ENCODE peak calls at places on chromosomes 1 and 21, in five cellular contexts. M is NT2/D1, A is HepG2, Q is H1, S is GM12878. I is an unnamed sample.

GRCh38 chr21:25903599-25903998 is 168.8 kb downstream of the GABPA start:
- DNase-seq in M (no peak), Q (no peak), S (peak), A (no peak), I (no peak)

GRCh38 chr21:41885341-41886024 is 6.3 kb upstream of the PRDM15 start:
- DNase-seq in Q (no peak), S (no peak), A (no peak), M (no peak), I (no peak)

GRCh38 chr1:56948403-56949023 is 17.3 kb downstream of the C8B start:
- DNase-seq in M (no peak), A (no peak), Q (no peak), S (no peak), I (no peak)

GRCh38 chr1:115332813-115333608 is 5.0 kb downstream of the NGF start:
- DNase-seq in M (no peak), A (no peak), S (no peak), Q (no peak), I (no peak)

GRCh38 chr1:29632436-29633270 is 396.3 kb downstream of the PTPRU start:
- DNase-seq in S (no peak), A (no peak), M (no peak), Q (no peak), I (no peak)

GRCh38 chr1:178371236-178371635 is 125.5 kb downstream of the CLEC20A start:
- DNase-seq in M (no peak), A (no peak), Q (no peak), S (no peak), I (no peak)

GRCh38 chr1:18422076-18422777 is 58.5 kb upstream of the KLHDC7A start:
- DNase-seq in Q (no peak), M (no peak), A (no peak), S (no peak), I (no peak)

GRCh38 chr1:77413541-77414335 is 131.9 kb downstream of the AK5 start:
- DNase-seq in Q (no peak), S (peak), M (no peak), A (no peak), I (no peak)

GRCh38 chr21:26236281-26236680 is 65.7 kb upstream of the APP start:
- DNase-seq in S (no peak), A (no peak), Q (no peak), M (no peak), I (no peak)

GRCh38 chr1:4483031-4483625 is 171.3 kb upstream of the AJAP1 start:
- DNase-seq in S (no peak), A (no peak), M (no peak), Q (no peak), I (no peak)

GRCh38 chr1:156706647-156707008 is 1.2 kb upstream of the CRABP2 start:
- DNase-seq in Q (no peak), M (no peak), A (no peak), S (no peak), I (no peak)

GRCh38 chr1:233395852-233396646 is 68.5 kb downstream of the MAP3K21 start:
- DNase-seq in S (no peak), Q (no peak), M (no peak), A (no peak), I (no peak)

GRCh38 chr1:80375662-80376061 is 1369.1 kb upstream of the ADGRL4 start:
- DNase-seq in A (no peak), Q (no peak), S (no peak), M (no peak), I (no peak)

GRCh38 chr1:245019904-245020486 is 134.8 kb upstream of the KIF26B start:
- DNase-seq in A (no peak), Q (no peak), S (no peak), M (no peak), I (no peak)

GRCh38 chr1:212560933-212561460 is 47.6 kb upstream of the ATF3 start:
- DNase-seq in M (no peak), Q (no peak), A (no peak), S (no peak), I (no peak)

GRCh38 chr1:187481581-187482148 is 652.9 kb downstream of the PLA2G4A start:
- DNase-seq in M (no peak), A (no peak), S (no peak), Q (no peak), I (no peak)

GRCh38 chr1:218674280-218674773 is 329.2 kb downstream of the TGFB2 start:
- DNase-seq in Q (peak), A (peak), S (no peak), M (peak), I (peak)

GRCh38 chr1:117120774-117121588 is 568 bp downstream of the TRIM45 start:
- DNase-seq in A (peak), Q (no peak), S (no peak), M (no peak), I (no peak)

GRCh38 chr1:193115629-193116227 is 6.1 kb upstream of the CDC73 start:
- DNase-seq in A (peak), S (no peak), Q (no peak), M (no peak), I (peak)

GRCh38 chr1:183191833-183192232 is 5.8 kb downstream of the LAMC2 start:
- DNase-seq in Q (no peak), A (no peak), M (no peak), S (no peak), I (no peak)

GRCh38 chr1:94306521-94306920 is 69.1 kb upstream of the ARHGAP29 start:
- DNase-seq in M (no peak), Q (no peak), S (no peak), A (no peak), I (no peak)

GRCh38 chr1:65020774-65021173 is 54.4 kb upstream of the JAK1 start:
- DNase-seq in M (no peak), S (no peak), Q (no peak), A (peak), I (no peak)

GRCh38 chr1:165364432-165365133 is 8.1 kb upstream of the LMX1A start:
- DNase-seq in M (no peak), S (no peak), Q (no peak), A (no peak), I (no peak)

GRCh38 chr1:17605582-17606344 is 66.3 kb downstream of the ARHGEF10L start:
- DNase-seq in Q (no peak), A (no peak), M (no peak), S (no peak), I (no peak)

GRCh38 chr1:34858901-34859441 is 578 bp downstream of the SMIM12 start:
- DNase-seq in S (no peak), A (no peak), M (no peak), Q (no peak), I (peak)

GRCh38 chr1:15180945-15181523 is 27.5 kb downstream of the TMEM51 start:
- DNase-seq in M (no peak), Q (no peak), A (no peak), S (no peak), I (no peak)

GRCh38 chr1:214846971-214847810 is 235.3 kb upstream of the KCNK2 start:
- DNase-seq in M (no peak), Q (no peak), A (no peak), S (no peak), I (no peak)

GRCh38 chr1:28642056-28642846 is 616 bp downstream of the TAF12 start:
- DNase-seq in S (no peak), Q (no peak), A (no peak), M (peak), I (no peak)

GRCh38 chr1:101150266-101150665 is 86.6 kb upstream of the S1PR1 start:
- DNase-seq in A (no peak), M (no peak), Q (no peak), S (no peak), I (no peak)

GRCh38 chr1:18922319-18922726 is 20.0 kb upstream of the ALDH4A1 start:
- DNase-seq in S (no peak), Q (no peak), M (no peak), A (peak), I (peak)

GRCh38 chr1:91844862-91845528 is 41.0 kb downstream of the TGFBR3 start:
- DNase-seq in Q (no peak), A (peak), M (no peak), S (no peak), I (no peak)

GRCh38 chr1:59595774-59596173 is 219.0 kb upstream of the HOOK1 start:
- DNase-seq in Q (no peak), S (no peak), M (no peak), A (no peak), I (no peak)

GRCh38 chr1:72122099-72122893 is 160.0 kb downstream of the NEGR1 start:
- DNase-seq in A (no peak), S (no peak), M (no peak), Q (no peak), I (no peak)

GRCh38 chr1:201713093-201713810 is 115.7 kb upstream of the IPO9 start:
- DNase-seq in M (no peak), Q (no peak), S (no peak), A (no peak), I (peak)
- TF ChIP-seq SUZ12 in M (no peak), Q (no peak), S (no peak), A (no peak), I (no peak)

DNA sequence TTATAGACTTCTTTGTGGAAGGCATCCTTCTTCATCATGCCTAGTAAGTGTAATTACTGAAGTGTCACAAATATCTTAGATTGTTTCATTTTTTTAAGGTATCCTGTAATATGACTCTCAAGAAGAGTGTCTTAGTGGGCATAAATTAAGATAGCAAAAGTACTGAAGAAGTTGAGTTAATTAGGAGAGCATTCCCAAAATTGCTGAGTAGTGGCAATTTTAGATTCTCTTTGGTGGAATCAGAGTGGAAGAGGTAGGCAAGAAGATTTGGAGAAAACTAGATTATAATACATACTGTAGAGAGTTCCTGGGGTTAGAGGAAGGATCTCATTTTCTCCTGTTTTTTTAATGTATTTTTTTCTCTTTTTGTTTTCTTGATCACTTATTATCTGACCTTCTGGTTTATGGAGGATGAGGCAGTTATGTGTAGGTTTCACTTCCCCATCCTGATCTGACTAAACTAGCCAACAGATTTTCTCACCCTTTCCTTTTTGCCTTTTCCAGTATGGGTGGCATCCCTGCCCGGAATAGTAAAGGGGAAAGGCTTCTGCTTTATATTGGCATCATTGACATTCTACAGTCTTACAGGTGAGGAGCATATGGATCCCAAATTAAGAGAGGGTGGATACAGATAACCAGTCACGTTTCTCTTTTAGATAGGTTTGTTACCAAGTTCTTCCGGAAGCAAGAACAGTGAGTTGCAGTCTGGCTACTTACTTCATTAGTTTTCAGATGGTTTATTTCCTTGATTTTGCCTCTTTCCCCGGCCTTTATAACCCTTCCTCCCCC is 16.7 kb upstream of the PSMD4 start:
- DNase-seq in S (no peak), A (no peak), M (no peak), Q (no peak), I (no peak)
- TF ChIP-seq SUZ12 in S (no peak), A (no peak), M (no peak), Q (no peak), I (no peak)

GRCh38 chr1:20729990-20730689 is 2.4 kb downstream of the SH2D5 start:
- DNase-seq in S (no peak), Q (peak), A (no peak), M (no peak), I (no peak)
- TF ChIP-seq SUZ12 in S (no peak), Q (no peak), A (no peak), M (no peak), I (no peak)

GRCh38 chr1:222010306-222010705 is 268.4 kb upstream of the DUSP10 start:
- DNase-seq in Q (no peak), S (no peak), A (no peak), M (no peak), I (no peak)
- TF ChIP-seq SUZ12 in Q (no peak), S (no peak), A (no peak), M (no peak), I (no peak)

GRCh38 chr1:11682799-11683198 is 1.9 kb upstream of the MAD2L2 start:
- DNase-seq in S (no peak), A (no peak), M (no peak), Q (no peak), I (no peak)
- TF ChIP-seq SUZ12 in S (no peak), A (no peak), M (no peak), Q (no peak), I (no peak)

GRCh38 chr1:246176126-246177024 is 330.7 kb downstream of the SMYD3 start:
- DNase-seq in S (no peak), M (no peak), Q (no peak), A (peak), I (no peak)

GRCh38 chr1:246184503-246184902 is 322.6 kb downstream of the SMYD3 start:
- DNase-seq in S (no peak), A (no peak), Q (no peak), M (no peak), I (no peak)

GRCh38 chr1:246178902-246179301 is 328.2 kb downstream of the SMYD3 start:
- DNase-seq in Q (no peak), S (no peak), A (peak), M (no peak), I (no peak)

GRCh38 chr1:246182149-246182851 is 324.8 kb downstream of the SMYD3 start:
- DNase-seq in A (no peak), Q (no peak), S (no peak), M (no peak), I (no peak)

DNA sequence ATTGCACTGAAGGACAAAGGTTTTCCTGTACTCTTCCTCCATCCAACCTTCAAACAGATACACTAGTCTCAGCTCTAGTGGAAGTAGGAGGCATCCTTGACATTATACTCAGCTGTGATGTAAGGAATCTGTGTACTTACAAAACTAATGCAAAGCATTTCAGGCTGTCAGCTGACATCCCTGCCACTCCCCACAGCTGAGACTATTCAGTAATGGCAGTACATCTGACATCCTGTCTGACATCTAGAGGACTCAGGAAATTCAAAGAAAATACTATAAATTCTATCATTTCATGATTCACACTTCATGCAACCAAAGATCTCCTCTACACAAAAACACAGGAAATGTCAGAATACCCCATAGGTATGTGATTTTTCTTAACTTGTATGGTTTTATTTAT is 325.8 kb downstream of the SMYD3 start:
- DNase-seq in S (no peak), A (no peak), M (no peak), Q (no peak), I (no peak)
- TF ChIP-seq SUZ12 in S (no peak), A (no peak), M (no peak), Q (no peak), I (no peak)

DNA sequence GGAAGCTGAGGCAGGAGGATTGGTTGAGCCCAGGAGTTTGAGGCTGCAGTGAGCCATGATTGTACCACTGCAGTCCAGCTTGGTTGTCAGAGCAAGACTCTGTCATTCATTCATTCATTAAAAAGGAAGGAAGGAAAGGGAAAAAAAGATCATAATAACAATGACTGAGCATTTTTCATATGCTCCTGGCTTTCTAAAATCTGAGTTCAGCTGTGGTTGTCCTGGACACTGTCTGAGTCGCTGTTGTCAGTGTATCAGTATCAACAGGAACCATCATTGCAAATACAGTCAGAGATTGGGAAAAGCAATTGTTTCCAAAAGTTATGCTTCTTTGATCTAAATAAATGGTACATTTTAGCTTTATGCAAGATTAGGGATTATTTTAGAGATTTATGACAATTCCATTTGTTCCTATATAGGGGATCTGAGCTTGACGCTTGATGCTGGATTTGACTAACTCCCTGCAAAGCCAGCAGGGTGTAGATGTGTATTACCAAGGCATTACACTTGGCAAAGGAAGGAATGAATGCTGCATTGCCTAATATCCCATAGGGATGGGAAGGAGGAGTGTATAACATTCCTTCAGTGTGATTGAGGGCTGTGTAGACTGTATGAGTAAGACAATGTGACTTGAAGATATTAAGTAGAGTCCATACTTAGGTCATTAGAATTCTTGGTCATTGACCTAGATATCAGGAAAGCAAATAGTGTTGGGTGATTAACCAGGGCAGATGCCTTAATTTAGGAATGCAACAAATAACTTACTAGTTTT is 100.2 kb downstream of the DISP1 start:
- DNase-seq in Q (no peak), M (no peak), A (no peak), S (no peak), I (no peak)
- TF ChIP-seq SUZ12 in Q (no peak), M (no peak), A (no peak), S (no peak), I (no peak)

I was measured in HEK293T.